ENCODE peak calls at places on chromosome 19, in nine cellular contexts. M, X, E, B, Q, R, L, F and C are unnamed samples.

GRCh38 chr19:32824136-32824835 is 45.3 kb downstream of the SLC7A9 start:
- DNase-seq in M (no peak), L (no peak), B (no peak), X (no peak), E (no peak), F (peak), R (no peak), Q (no peak), C (no peak)

GRCh38 chr19:29393915-29394460 is 131.8 kb upstream of the VSTM2B start:
- DNase-seq in X (no peak), L (no peak), Q (no peak), B (peak), F (no peak), R (no peak), M (no peak), E (no peak), C (no peak)

GRCh38 chr19:33698576-33699435 is 77.1 kb downstream of the CHST8 start:
- DNase-seq in E (no peak), X (no peak), B (no peak), F (no peak), L (no peak), Q (no peak), R (no peak), M (no peak), C (no peak)

GRCh38 chr19:18846862-18847515 is 15.2 kb downstream of the UPF1 start:
- DNase-seq in F (peak), X (peak), L (peak), R (peak), E (no peak), M (peak), Q (peak), B (peak), C (peak)

GRCh38 chr19:51119089-51119488 is 5.6 kb upstream of the SIGLEC9 start:
- DNase-seq in X (no peak), B (peak), F (no peak), E (no peak), Q (no peak), L (no peak), M (no peak), R (no peak), C (peak)

GRCh38 chr19:33158365-33158764 is 26.5 kb downstream of the WDR88 start:
- DNase-seq in X (no peak), F (no peak), Q (no peak), E (no peak), L (no peak), B (no peak), M (no peak), R (no peak), C (no peak)

GRCh38 chr19:12987781-12988180 is 7.5 kb upstream of the NFIX start:
- DNase-seq in L (no peak), M (no peak), E (no peak), Q (peak), B (no peak), X (no peak), R (no peak), F (no peak), C (no peak)

GRCh38 chr19:45638930-45639729 is at the start of gene EML2:
- DNase-seq in B (peak), F (peak), X (peak), L (peak), E (peak), M (peak), Q (peak), R (peak), C (peak)

GRCh38 chr19:18999896-19000620 is 33.3 kb downstream of the SUGP2 start:
- DNase-seq in L (peak), R (no peak), M (peak), X (no peak), B (no peak), E (no peak), Q (no peak), F (no peak), C (peak)

GRCh38 chr19:15109768-15110417 is 2.7 kb downstream of the SYDE1 start:
- DNase-seq in F (no peak), X (no peak), Q (no peak), M (no peak), B (no peak), E (no peak), R (no peak), L (no peak), C (no peak)
- TF ChIP-seq CTCF in F (no peak), X (no peak), Q (no peak), M (no peak), B (no peak), E (no peak), R (no peak), L (no peak), C (no peak)

GRCh38 chr19:55079400-55080038 is 3.9 kb downstream of the EPS8L1 start:
- DNase-seq in F (no peak), L (no peak), X (no peak), E (no peak), R (no peak), M (no peak), Q (no peak), B (no peak), C (no peak)

GRCh38 chr19:55077106-55077505 is 1.4 kb downstream of the EPS8L1 start:
- DNase-seq in M (no peak), F (no peak), R (no peak), X (no peak), B (no peak), E (no peak), L (peak), Q (no peak), C (no peak)

GRCh38 chr19:55078996-55079395 is 3.3 kb downstream of the EPS8L1 start:
- DNase-seq in Q (no peak), X (no peak), B (no peak), M (no peak), F (no peak), L (no peak), R (no peak), E (no peak), C (no peak)

GRCh38 chr19:55075366-55075998 is at the start of gene EPS8L1:
- DNase-seq in M (no peak), F (no peak), E (peak), B (peak), L (no peak), X (no peak), Q (no peak), R (peak), C (peak)

DNA sequence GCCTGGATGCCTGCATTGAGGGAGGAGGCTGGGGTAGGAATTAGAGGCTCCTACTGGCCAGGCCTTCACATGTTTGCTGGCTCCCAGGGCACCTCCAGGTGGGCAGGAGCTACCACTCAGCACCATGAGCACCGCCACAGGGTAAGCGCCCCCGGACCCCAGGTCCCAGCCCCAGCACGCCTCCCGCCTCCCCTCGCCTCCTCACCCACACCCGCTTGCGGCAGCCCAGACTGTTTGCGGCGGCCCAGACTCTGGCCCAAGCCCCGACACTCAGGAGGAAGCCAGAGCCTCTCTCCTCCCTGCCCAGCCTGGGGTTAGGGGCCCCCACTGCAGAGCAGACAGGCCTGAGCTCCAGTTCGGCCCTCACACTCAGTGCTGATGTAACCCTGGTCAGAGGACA is 652 bp downstream of the EPS8L1 start:
- DNase-seq in R (no peak), F (no peak), X (no peak), E (no peak), M (no peak), Q (no peak), B (no peak), L (no peak), C (no peak)
- H3K4me3 ChIP-seq in R (no peak), F (no peak), X (no peak), E (peak), M (no peak), Q (no peak), B (peak), L (no peak), C (peak)

GRCh38 chr19:38971672-38972071 is 3.9 kb downstream of the FBXO17 start:
- DNase-seq in E (no peak), L (no peak), X (no peak), R (no peak), F (no peak), Q (no peak), M (no peak), B (peak), C (no peak)

GRCh38 chr19:38975214-38975860 is at the start of gene FBXO17:
- DNase-seq in F (peak), R (peak), X (no peak), M (peak), E (peak), L (peak), Q (no peak), B (no peak), C (peak)

GRCh38 chr19:38977445-38978314 is 2.1 kb upstream of the FBXO17 start:
- DNase-seq in E (no peak), M (no peak), L (no peak), F (no peak), Q (no peak), X (peak), B (no peak), R (no peak), C (peak)

GRCh38 chr19:38975861-38976271 is 324 bp upstream of the FBXO17 start:
- DNase-seq in L (peak), R (no peak), E (no peak), Q (no peak), M (peak), B (no peak), F (no peak), X (no peak), C (peak)

DNA sequence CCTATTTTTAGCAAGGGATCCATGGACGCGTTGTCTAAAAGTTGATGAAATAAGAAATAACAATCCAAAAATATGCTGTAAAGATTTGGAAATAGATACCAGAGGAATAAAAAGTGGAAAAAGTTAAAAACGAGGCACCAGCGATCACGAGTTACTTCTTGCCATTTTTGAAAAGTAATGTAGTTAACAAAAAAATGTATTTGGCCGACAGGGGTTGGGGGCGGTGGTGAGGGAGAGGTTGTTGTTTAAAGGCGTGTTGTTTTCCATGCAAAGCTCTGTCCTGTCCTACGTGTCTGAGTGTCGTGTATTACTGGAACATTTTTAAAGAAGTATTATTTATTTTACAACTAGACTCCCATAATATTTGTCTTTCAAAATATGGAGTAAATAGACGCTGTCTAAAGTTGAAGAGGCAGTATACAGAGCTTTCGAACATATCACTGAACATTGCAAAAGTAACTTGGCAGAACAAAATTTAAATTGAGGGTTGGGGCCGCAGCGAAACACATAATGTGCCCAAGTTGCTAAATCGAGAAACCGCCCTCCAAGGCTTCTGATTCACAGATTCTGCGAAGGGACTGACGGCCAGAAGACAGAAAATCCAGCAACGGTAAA is 836 bp downstream of the FBXO17 start:
- DNase-seq in B (no peak), F (no peak), L (no peak), Q (no peak), E (no peak), X (no peak), M (peak), R (no peak), C (no peak)
- TF ChIP-seq CTCF in B (no peak), F (no peak), L (peak), Q (no peak), E (no peak), X (no peak), M (no peak), R (no peak), C (no peak)

DNA sequence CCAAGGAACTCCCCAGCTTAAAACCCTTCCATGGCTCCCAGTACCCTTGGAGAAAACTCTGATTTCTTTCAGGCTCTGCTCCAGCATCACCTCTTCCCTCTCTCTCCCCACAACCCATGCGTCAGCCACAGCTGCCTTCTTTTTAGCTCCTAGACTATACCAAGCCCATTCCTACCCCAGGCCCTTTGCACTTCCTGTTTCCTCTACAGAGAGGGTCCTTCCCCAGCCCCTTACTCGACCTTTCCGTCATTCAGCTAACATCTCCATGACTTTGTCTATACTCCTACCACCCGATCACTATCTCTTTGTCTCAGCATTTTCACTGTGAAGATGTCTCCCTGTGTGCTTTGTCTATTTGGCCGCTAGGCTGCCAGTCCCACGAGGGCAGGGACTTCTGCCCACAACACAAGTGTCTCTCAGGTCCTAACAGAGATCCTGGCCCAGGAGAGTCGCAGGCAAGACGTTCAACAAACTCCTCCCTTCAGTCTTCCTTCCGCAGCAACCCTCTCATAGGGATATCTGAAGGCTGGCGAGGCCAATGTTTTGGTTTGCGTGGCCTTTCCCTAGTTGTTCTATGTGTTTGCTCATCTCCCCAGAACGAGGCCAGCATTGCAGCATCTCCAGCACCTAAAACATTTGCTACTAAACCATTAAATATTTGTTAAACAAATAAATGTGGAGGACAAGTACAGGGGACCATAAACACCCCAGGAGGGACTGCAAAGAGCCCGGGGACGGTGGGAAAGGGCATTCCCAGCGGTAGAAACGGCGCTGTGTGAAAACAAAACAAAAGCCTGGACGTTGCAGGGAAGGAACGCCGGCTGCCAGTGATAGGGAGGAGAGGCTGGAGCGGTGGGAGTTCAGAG is 816 bp downstream of the CCNP start:
- DNase-seq in X (peak), E (no peak), Q (no peak), R (no peak), M (peak), B (no peak), F (no peak), L (peak), C (no peak)
- H3K4me3 ChIP-seq in X (no peak), E (peak), Q (no peak), R (no peak), M (peak), B (peak), F (no peak), L (peak), C (peak)

DNA sequence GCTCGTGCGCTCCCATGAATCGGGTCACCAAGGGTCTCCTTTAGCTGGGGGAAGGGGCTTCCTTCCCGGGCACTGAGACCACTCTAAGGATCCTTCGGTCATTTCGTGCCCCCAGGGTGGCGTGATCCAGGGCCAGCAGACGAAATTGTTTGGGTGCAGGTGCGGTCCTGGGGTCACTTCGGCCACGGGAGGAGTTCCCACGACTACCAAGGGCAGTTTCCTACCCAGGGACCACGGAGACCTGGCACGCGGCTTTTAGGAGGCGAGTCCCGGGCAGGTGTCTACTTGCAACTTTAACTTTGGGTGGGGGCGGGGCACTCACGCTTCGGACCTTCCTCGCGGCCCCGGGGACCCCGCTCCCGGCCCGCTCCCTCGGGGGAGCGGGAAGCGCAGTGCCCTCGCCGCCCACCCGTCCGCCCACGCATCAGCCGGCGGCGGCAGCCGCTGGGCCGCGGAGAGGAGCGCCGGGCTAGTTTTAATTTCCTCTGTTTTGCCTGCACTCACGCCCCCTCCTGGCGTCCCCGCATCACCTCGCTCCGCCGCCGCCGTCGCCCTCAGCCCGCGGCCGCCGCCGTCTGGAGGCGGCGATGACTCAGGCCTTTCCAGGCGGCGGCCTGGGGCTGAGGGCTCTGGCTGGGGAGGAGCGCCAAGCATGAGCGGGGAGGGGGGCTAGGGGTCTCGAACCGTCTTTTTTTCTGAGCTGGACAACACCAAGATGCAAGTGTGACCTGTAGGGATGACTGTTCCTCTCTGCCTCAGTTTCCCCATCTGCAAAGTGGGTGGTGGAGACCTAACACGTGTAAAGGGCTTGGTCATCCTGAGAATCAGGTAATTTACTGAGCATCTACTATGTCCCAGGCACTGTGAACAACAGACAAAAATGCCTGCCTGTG is 21.8 kb downstream of the OLFM2 start:
- DNase-seq in Q (peak), L (peak), R (peak), F (peak), X (peak), E (peak), B (peak), M (peak), C (peak)
- TF ChIP-seq CTCF in Q (peak), L (peak), R (peak), F (no peak), X (peak), E (no peak), B (peak), M (peak), C (peak)

DNA sequence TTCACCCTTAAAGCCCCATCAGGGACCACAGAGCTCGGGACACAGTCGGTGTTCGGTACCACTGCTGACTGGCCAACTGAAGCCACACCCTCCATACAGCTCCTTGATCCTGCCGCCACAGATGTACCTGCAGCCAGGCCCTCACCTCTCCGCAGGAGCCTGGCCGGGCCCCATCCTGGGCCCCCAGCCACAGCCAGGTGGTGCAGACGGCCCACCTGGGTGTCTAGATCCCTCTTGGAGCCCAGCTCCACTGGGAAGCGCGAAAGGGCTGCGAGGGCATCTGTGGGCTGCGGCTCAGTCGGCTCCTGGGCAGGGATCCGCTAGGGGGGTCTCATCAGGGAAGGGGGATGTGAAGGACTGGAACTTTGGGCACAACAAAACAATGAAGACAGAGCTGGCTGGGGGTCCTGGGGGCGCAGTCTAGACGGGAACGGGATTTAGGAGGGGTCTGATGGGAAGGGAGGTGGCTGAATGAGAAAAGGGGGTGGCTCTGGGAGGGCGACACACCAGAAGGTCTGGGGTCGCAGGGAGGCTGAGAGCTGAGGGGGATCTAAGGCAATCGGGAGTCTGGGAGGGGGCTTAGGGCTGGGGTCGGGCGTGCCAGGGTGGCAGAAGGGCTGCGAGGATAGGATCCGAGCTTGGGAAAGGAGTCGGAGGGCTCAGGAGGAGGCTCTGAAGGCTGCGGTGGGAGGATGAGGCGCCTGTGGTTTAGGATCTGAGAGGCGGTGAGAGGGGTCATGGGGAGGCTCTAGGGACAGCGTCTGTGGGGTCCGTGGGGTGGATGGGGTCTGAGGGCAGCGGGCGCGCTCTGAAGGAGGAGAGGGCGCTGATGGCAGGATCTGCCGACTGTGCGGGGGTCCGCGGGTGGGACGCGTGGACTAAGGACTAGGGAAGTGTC is 15.8 kb downstream of the PRODH2 start:
- DNase-seq in B (no peak), F (no peak), X (no peak), M (no peak), Q (no peak), E (no peak), L (no peak), R (no peak), C (no peak)
- H3K4me3 ChIP-seq in B (no peak), F (no peak), X (no peak), M (no peak), Q (no peak), E (no peak), L (no peak), R (no peak), C (no peak)

GRCh38 chr19:11187409-11187808 is 9.9 kb downstream of the KANK2 start:
- DNase-seq in M (no peak), X (no peak), E (no peak), B (no peak), L (no peak), Q (no peak), R (no peak), F (no peak), C (no peak)
- TF ChIP-seq CTCF in M (no peak), X (no peak), E (no peak), B (no peak), L (no peak), Q (no peak), R (no peak), F (no peak), C (no peak)

GRCh38 chr19:48480151-48480475 is 10.9 kb downstream of the CYTH2 start:
- DNase-seq in X (no peak), M (no peak), L (peak), Q (no peak), B (no peak), E (no peak), R (peak), F (peak), C (peak)
- H3K4me3 ChIP-seq in X (peak), M (peak), L (peak), Q (no peak), B (no peak), E (peak), R (peak), F (peak), C (peak)

DNA sequence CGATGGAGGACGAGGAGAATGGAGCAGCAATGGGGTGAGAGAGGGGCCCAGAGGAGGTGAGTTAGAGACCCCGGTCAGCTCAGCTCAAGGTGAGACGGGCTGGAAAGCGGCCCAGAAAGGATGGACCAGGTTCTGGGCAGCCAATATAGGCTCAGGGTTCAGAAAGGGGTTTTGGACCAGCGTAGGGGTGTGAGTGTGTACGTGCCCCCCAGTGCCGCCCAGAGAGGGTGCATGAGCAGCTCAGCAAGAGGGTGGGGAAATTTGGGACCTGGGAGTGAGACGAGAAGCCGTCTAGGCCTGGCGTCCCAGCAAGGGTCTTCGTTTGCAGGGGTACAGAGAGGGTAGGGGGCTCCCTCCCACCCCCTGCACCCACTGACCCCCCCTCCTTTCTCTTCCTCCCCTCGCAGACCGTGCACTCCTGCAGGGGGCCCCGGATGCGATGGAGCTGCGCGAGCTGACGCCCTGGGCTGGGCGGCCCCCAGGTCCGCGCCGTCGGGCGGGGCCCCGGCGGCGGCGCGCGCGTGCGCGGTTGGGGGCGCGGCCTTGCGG is 12.1 kb downstream of the FUT6 start:
- DNase-seq in R (no peak), F (no peak), X (no peak), B (no peak), M (no peak), Q (no peak), E (no peak), L (no peak), C (no peak)
- TF ChIP-seq CTCF in R (no peak), F (no peak), X (no peak), B (no peak), M (no peak), Q (no peak), E (no peak), L (no peak), C (no peak)

GRCh38 chr19:6531163-6531955 is 533 bp downstream of the TNFSF9 start:
- DNase-seq in R (no peak), B (no peak), F (no peak), M (no peak), E (no peak), Q (no peak), L (no peak), X (peak), C (no peak)
- H3K4me3 ChIP-seq in R (peak), B (peak), F (peak), M (peak), E (peak), Q (peak), L (peak), X (peak), C (peak)